ENCODE peak calls at places on chromosomes 13 and 19, in seven cellular contexts. G is HFFc6, J is right atrium auricular region, Y is amniotic epithelial cell, Z is neural crest cell, C is NT2/D1, X is sciatic nerve. K is an unnamed sample.

GRCh38 chr13:37473035-37473434 is 125.5 kb downstream of the POSTN start:
- DNase-seq in Y (no peak), Z (no peak), J (no peak), X (no peak), C (no peak), G (no peak), K (no peak)

GRCh38 chr19:28619842-28620429 is 593.0 kb downstream of the UQCRFS1 start:
- DNase-seq in Y (no peak), G (no peak), X (no peak), C (no peak), J (peak), Z (no peak), K (no peak)

GRCh38 chr13:76925115-76925514 is 23.2 kb upstream of the ACOD1 start:
- DNase-seq in C (no peak), Y (no peak), G (no peak), J (no peak), X (no peak), Z (no peak), K (no peak)

GRCh38 chr19:7544626-7545025 is 9.1 kb downstream of the PNPLA6 start:
- DNase-seq in G (no peak), C (no peak), Y (no peak), Z (no peak), J (no peak), X (no peak), K (peak)

GRCh38 chr19:20247016-20247683 is 80.1 kb downstream of the ZNF486 start:
- DNase-seq in C (peak), Z (peak), G (no peak), J (no peak), Y (peak), X (no peak), K (peak)

GRCh38 chr13:24459234-24459633 is 53.3 kb downstream of the PARP4 start:
- DNase-seq in Y (peak), G (peak), Z (no peak), X (no peak), C (no peak), J (no peak), K (no peak)

GRCh38 chr19:5864725-5865486 is 5.4 kb downstream of the FUT5 start:
- DNase-seq in J (no peak), X (no peak), C (no peak), Y (no peak), Z (no peak), G (no peak), K (no peak)

GRCh38 chr13:28486144-28486543 is 8.8 kb downstream of the FLT1 start:
- DNase-seq in J (no peak), X (no peak), Z (no peak), C (no peak), Y (no peak), G (no peak), K (no peak)

GRCh38 chr13:112069727-112070300 is 2.9 kb downstream of the SOX1 start:
- DNase-seq in Y (no peak), C (no peak), G (no peak), J (no peak), X (no peak), Z (no peak), K (no peak)

GRCh38 chr13:114162533-114162922 is 16.5 kb upstream of the CFAP97D2 start:
- DNase-seq in J (no peak), C (no peak), G (no peak), Y (no peak), Z (no peak), X (no peak), K (no peak)

GRCh38 chr19:39765091-39766076 is 13.3 kb upstream of the LEUTX start:
- DNase-seq in Z (peak), J (no peak), Y (peak), G (peak), X (no peak), C (peak), K (peak)

GRCh38 chr19:43694553-43694952 is 21.3 kb upstream of the IRGC start:
- DNase-seq in Y (no peak), C (no peak), Z (no peak), G (no peak), J (no peak), X (no peak), K (no peak)

GRCh38 chr13:74869846-74870245 is 612.1 kb downstream of the TBC1D4 start:
- DNase-seq in X (no peak), C (no peak), Z (no peak), J (no peak), Y (peak), G (no peak), K (no peak)

GRCh38 chr19:13103961-13104847 is 1.5 kb upstream of the LYL1 start:
- DNase-seq in J (peak), Z (peak), G (no peak), Y (no peak), C (no peak), X (no peak), K (peak)

GRCh38 chr13:110156186-110157065 is 150.5 kb downstream of the COL4A1 start:
- DNase-seq in Z (no peak), Y (peak), G (peak), J (peak), X (no peak), C (no peak), K (no peak)

GRCh38 chr13:62556973-62557372 is 1141.3 kb upstream of the PCDH20 start:
- DNase-seq in G (no peak), Z (no peak), J (no peak), C (no peak), Y (no peak), X (no peak), K (no peak)

GRCh38 chr13:72689181-72689696 is 38.2 kb downstream of the MZT1 start:
- DNase-seq in Z (no peak), X (no peak), J (no peak), C (no peak), Y (no peak), G (no peak), K (no peak)

GRCh38 chr13:100608906-100609305 is 20.3 kb upstream of the GGACT start:
- DNase-seq in Y (no peak), Z (no peak), X (no peak), G (no peak), C (no peak), J (no peak), K (peak)

GRCh38 chr13:87669379-87669978 is 1.7 kb upstream of the SLITRK5 start:
- DNase-seq in Z (no peak), X (no peak), Y (peak), J (no peak), C (no peak), G (peak), K (peak)

GRCh38 chr19:45501730-45502014 is 3.4 kb downstream of the PPM1N start:
- DNase-seq in Y (no peak), C (no peak), J (no peak), Z (no peak), G (no peak), X (no peak), K (no peak)

GRCh38 chr13:113584870-113585671 is 518 bp downstream of the TFDP1 start:
- DNase-seq in J (peak), Z (no peak), X (peak), C (no peak), Y (no peak), G (no peak), K (peak)

GRCh38 chr19:51566489-51567100 is 4.5 kb upstream of the ZNF175 start:
- DNase-seq in X (no peak), G (no peak), Z (no peak), C (no peak), Y (no peak), J (no peak), K (peak)

GRCh38 chr19:51326216-51327065 is 15.0 kb downstream of the IGLON5 start:
- DNase-seq in Z (no peak), Y (no peak), G (no peak), C (no peak), X (no peak), J (no peak), K (no peak)

GRCh38 chr13:45015300-45015699 is 26.0 kb downstream of the GPALPP1 start:
- DNase-seq in Y (peak), C (no peak), G (no peak), J (no peak), Z (no peak), X (no peak), K (peak)

GRCh38 chr19:54424201-54424600 is 8.9 kb downstream of the TTYH1 start:
- DNase-seq in X (no peak), Y (no peak), C (no peak), G (no peak), Z (no peak), J (no peak), K (no peak)

GRCh38 chr13:107450426-107450825 is 764.9 kb downstream of the LIG4 start:
- DNase-seq in X (no peak), C (no peak), Z (no peak), J (no peak), Y (no peak), G (no peak), K (no peak)

GRCh38 chr19:49687566-49688316 is 1.7 kb upstream of the ADM5 start:
- DNase-seq in J (no peak), Y (no peak), G (no peak), Z (no peak), C (no peak), X (no peak), K (peak)

GRCh38 chr13:95624020-95624419 is 20.5 kb downstream of the DZIP1 start:
- DNase-seq in G (peak), X (no peak), C (peak), Y (peak), Z (peak), J (no peak), K (peak)

GRCh38 chr13:99366075-99366987 is 59.1 kb upstream of the GPR183 start:
- DNase-seq in C (no peak), Z (no peak), Y (no peak), J (no peak), X (no peak), G (no peak), K (no peak)

GRCh38 chr13:42102961-42103688 is 54.7 kb downstream of the DGKH start:
- DNase-seq in X (no peak), C (no peak), Y (no peak), G (no peak), Z (no peak), J (no peak), K (no peak)

GRCh38 chr19:37513397-37513796 is 6.7 kb downstream of the ZNF793 start:
- DNase-seq in J (no peak), Z (no peak), C (no peak), Y (no peak), G (no peak), X (no peak), K (peak)

GRCh38 chr19:43504426-43505185 is at the start of gene PHLDB3:
- DNase-seq in C (no peak), J (no peak), X (peak), G (no peak), Z (no peak), Y (no peak), K (no peak)

GRCh38 chr13:49859568-49859967 is 67.1 kb upstream of the KPNA3 start:
- DNase-seq in J (no peak), X (no peak), Y (peak), C (no peak), Z (no peak), G (peak), K (no peak)

GRCh38 chr19:47243364-47243775 is 12.4 kb upstream of the BBC3 start:
- DNase-seq in G (no peak), Z (no peak), X (no peak), J (no peak), C (no peak), Y (no peak), K (no peak)

GRCh38 chr19:2055871-2056809 is 5.1 kb upstream of the MKNK2 start:
- DNase-seq in G (peak), J (peak), C (no peak), Z (no peak), X (peak), Y (peak), K (peak)

GRCh38 chr19:46190489-46190888 is 39.1 kb upstream of the IGFL1 start:
- DNase-seq in J (no peak), Z (no peak), G (no peak), C (no peak), Y (no peak), X (no peak), K (no peak)

GRCh38 chr19:17936379-17936778 is 3.6 kb downstream of the CCDC124 start:
- DNase-seq in C (no peak), X (no peak), G (no peak), Y (no peak), Z (no peak), J (no peak), K (no peak)

GRCh38 chr19:14519860-14520407 is 1.7 kb upstream of the DNAJB1 start:
- DNase-seq in C (no peak), Y (peak), G (peak), Z (no peak), X (no peak), J (no peak), K (no peak)

GRCh38 chr19:45098521-45099464 is 5.8 kb downstream of the PPP1R37 start:
- DNase-seq in X (no peak), C (no peak), Y (peak), G (no peak), J (peak), Z (no peak), K (no peak)

GRCh38 chr13:82010780-82011179 is 1669.9 kb upstream of the SPRY2 start:
- DNase-seq in G (no peak), X (no peak), C (no peak), Y (no peak), J (no peak), Z (no peak), K (no peak)